ENCODE peak calls at places on chromosomes 16 and 17, in seven cellular contexts. A is prostate gland, Y is aorta, W is thoracic aorta, I is heart right ventricle, T is suprapubic skin, V is A549. H is an unnamed sample.
A peak's percentile ranks its signal among the peaks of the same experiment; 100 is the strongest.

GRCh38 chr16:67663151-67663876 is 2.6 kb downstream of the PARD6A start:
- DNase-seq in T (no peak), V (peak; percentile 71), Y (peak; percentile 75), W (no peak), I (peak; percentile 18), A (no peak), H (no peak)

GRCh38 chr17:47929218-47930000 is 12.0 kb upstream of the PNPO start:
- DNase-seq in I (no peak), T (no peak), A (no peak), V (no peak), Y (peak; percentile 46), W (no peak), H (no peak)

GRCh38 chr17:7835818-7836595 is 2.0 kb downstream of the KDM6B start:
- DNase-seq in I (peak; percentile 82), V (peak; percentile 48), Y (peak; percentile 89), A (peak; percentile 68), W (no peak), T (no peak), H (peak; percentile 60)

GRCh38 chr17:27956601-27957445 is 63.7 kb upstream of the LYRM9 start:
- DNase-seq in W (no peak), I (no peak), A (no peak), Y (no peak), T (no peak), V (no peak), H (no peak)

GRCh38 chr17:73595068-73595865 is 49.0 kb downstream of the SDK2 start:
- DNase-seq in Y (no peak), I (peak; percentile 54), T (no peak), V (peak; percentile 72), A (peak; percentile 30), W (no peak), H (no peak)

GRCh38 chr16:4182581-4183257 is 59.2 kb downstream of the SRL start:
- DNase-seq in A (no peak), T (no peak), V (no peak), W (no peak), I (no peak), Y (no peak), H (no peak)

GRCh38 chr17:57362797-57363556 is 106.7 kb downstream of the MSI2 start:
- DNase-seq in Y (no peak), A (no peak), W (no peak), T (no peak), I (no peak), V (no peak), H (no peak)

GRCh38 chr17:49494937-49495841 is at the start of gene NGFR:
- DNase-seq in T (no peak), I (peak; percentile 64), Y (peak; percentile 84), W (no peak), A (no peak), V (peak; percentile 77), H (peak; percentile 15)

GRCh38 chr16:70809392-70810060 is 8.6 kb upstream of the VAC14 start:
- DNase-seq in I (no peak), A (no peak), V (no peak), Y (no peak), T (no peak), W (no peak), H (no peak)

GRCh38 chr17:65228287-65228686 is 91.1 kb downstream of the RGS9 start:
- DNase-seq in V (no peak), W (no peak), Y (no peak), A (no peak), I (no peak), T (no peak), H (no peak)

GRCh38 chr17:76556759-76557367 is 17.0 kb downstream of the PRCD start:
- DNase-seq in T (no peak), I (no peak), Y (no peak), W (no peak), V (no peak), A (no peak), H (no peak)

GRCh38 chr16:31484491-31485171 is 1.7 kb downstream of the SLC5A2 start:
- DNase-seq in I (no peak), W (no peak), A (no peak), T (no peak), V (no peak), Y (no peak), H (no peak)

GRCh38 chr17:82012482-82013295 is 10.0 kb downstream of the CENPX start:
- DNase-seq in W (no peak), V (no peak), A (no peak), Y (no peak), T (no peak), I (peak; percentile 65), H (no peak)

GRCh38 chr16:46691720-46692119 is 2.3 kb downstream of the ORC6 start:
- DNase-seq in I (no peak), T (no peak), A (no peak), Y (no peak), V (no peak), W (no peak), H (peak; percentile 57)

GRCh38 chr17:73773702-73774101 is 129.5 kb upstream of the SDK2 start:
- DNase-seq in Y (no peak), W (no peak), A (no peak), V (no peak), I (no peak), T (no peak), H (no peak)

GRCh38 chr16:78177927-78178326 is 78.5 kb downstream of the WWOX start:
- DNase-seq in Y (no peak), A (no peak), V (no peak), I (no peak), W (no peak), T (no peak), H (no peak)

GRCh38 chr17:72706396-72706981 is 386.0 kb downstream of the SLC39A11 start:
- DNase-seq in I (no peak), W (no peak), Y (no peak), T (no peak), A (peak; percentile 43), V (peak; percentile 57), H (no peak)

GRCh38 chr17:55120651-55121050 is 144.1 kb upstream of the HLF start:
- DNase-seq in I (no peak), V (no peak), T (no peak), A (no peak), Y (no peak), W (no peak), H (no peak)

GRCh38 chr17:45801386-45801785 is 17.3 kb downstream of the CRHR1 start:
- DNase-seq in Y (no peak), W (no peak), T (no peak), A (no peak), V (no peak), I (no peak), H (no peak)
- H3K27ac ChIP-seq in Y (no peak overlapping the region), W (no peak overlapping the region), T (no peak overlapping the region), A (no peak overlapping the region), V (no peak overlapping the region), I (no peak overlapping the region), H (no peak overlapping the region)

DNA sequence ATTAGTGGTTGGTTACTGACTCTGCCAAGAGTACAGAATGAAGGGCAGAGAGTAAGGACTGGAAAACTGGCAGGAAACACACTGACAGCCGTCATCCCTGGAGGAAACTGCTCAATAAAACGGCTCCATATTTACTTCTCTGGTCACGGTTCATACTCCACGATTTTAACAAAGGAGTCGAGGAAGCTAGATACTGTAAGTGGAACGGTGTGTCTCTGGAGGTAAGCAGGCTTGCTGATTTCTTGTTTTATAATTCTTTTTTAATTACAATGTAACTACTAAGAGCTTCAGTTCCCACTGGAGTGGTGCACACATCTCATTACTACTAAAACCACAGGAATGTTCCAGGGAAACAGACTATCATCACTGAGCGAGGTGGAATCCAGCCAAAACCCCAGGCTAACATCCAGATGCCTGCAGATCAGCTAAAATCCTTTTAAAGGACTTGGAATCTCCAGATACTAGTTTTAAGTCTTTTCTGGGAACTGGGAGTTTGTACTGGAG is 17.8 kb downstream of the SERPINF1 start:
- DNase-seq in Y (peak; percentile 85), V (no peak), W (no peak), A (peak; percentile 76), T (peak; percentile 93), I (peak; percentile 58), H (peak; percentile 76)
- H3K4me3 ChIP-seq in Y (no peak overlapping the region), V (no peak overlapping the region), W (peak overlapping the region; percentile 35), A (no peak overlapping the region), T (no peak overlapping the region), I (no peak overlapping the region), H (no peak overlapping the region)

GRCh38 chr17:50934672-50935200 is 68.6 kb upstream of the TOB1 start:
- DNase-seq in V (no peak), A (no peak), W (no peak), T (no peak), Y (no peak), I (no peak), H (no peak)

GRCh38 chr17:50931003-50931878 is 65.1 kb upstream of the TOB1 start:
- DNase-seq in W (peak; percentile 70), T (no peak), V (no peak), Y (peak; percentile 96), A (peak; percentile 61), I (peak; percentile 87), H (peak; percentile 82)

GRCh38 chr17:50935201-50936124 is 69.3 kb upstream of the TOB1 start:
- DNase-seq in I (peak; percentile 68), V (peak; percentile 97), Y (peak; percentile 93), T (no peak), A (no peak), W (peak; percentile 46), H (no peak)

GRCh38 chr17:50934161-50934560 is 68.0 kb upstream of the TOB1 start:
- DNase-seq in T (no peak), Y (no peak), I (no peak), A (no peak), W (no peak), V (no peak), H (no peak)

GRCh38 chr17:50932584-50932901 is 66.4 kb upstream of the TOB1 start:
- DNase-seq in T (no peak), A (no peak), Y (no peak), V (no peak), W (no peak), I (no peak), H (no peak)
- H3K27ac ChIP-seq in T (no peak overlapping the region), A (no peak overlapping the region), Y (peak overlapping the region; percentile 69), V (peak overlapping the region; percentile 98), W (peak overlapping the region; percentile 98), I (peak overlapping the region; percentile 98), H (no peak overlapping the region)

GRCh38 chr16:50023626-50024025 is 1.4 kb upstream of the CNEP1R1 start:
- DNase-seq in V (no peak), T (no peak), I (no peak), Y (no peak), A (no peak), W (no peak), H (no peak)

GRCh38 chr16:50025544-50025931 is 513 bp downstream of the CNEP1R1 start:
- DNase-seq in I (no peak), A (no peak), T (no peak), V (peak; percentile 25), W (no peak), Y (no peak), H (no peak)

GRCh38 chr16:50024684-50025543 is at the start of gene CNEP1R1:
- DNase-seq in W (peak; percentile 85), Y (peak; percentile 97), I (peak; percentile 93), T (peak; percentile 98), A (peak; percentile 95), V (peak; percentile 98), H (peak; percentile 98)

GRCh38 chr16:50021509-50021908 is 3.5 kb upstream of the CNEP1R1 start:
- DNase-seq in W (no peak), A (no peak), V (no peak), T (no peak), Y (no peak), I (no peak), H (no peak)

GRCh38 chr16:50024207-50024606 is 818 bp upstream of the CNEP1R1 start:
- DNase-seq in W (no peak), A (peak; percentile 7), Y (peak; percentile 35), V (no peak), I (no peak), T (no peak), H (no peak)
- H3K4me3 ChIP-seq in W (no peak overlapping the region), A (no peak overlapping the region), Y (no peak overlapping the region), V (peak overlapping the region; percentile 26), I (no peak overlapping the region), T (no peak overlapping the region), H (no peak overlapping the region)

GRCh38 chr16:88317619-88317977 is 65.2 kb upstream of the ZNF469 start:
- DNase-seq in T (no peak), V (no peak), A (no peak), W (no peak), I (no peak), Y (peak; percentile 65), H (no peak)
- H3K27ac ChIP-seq in T (no peak overlapping the region), V (peak overlapping the region; percentile 93), A (no peak overlapping the region), W (no peak overlapping the region), I (no peak overlapping the region), Y (no peak overlapping the region), H (no peak overlapping the region)

H was measured in endothelial cell of umbilical vein.